ENCODE peak calls at places on chromosomes 6 and 20, in nine cellular contexts. I is neuronal stem cell; H is ovary; T is CD4-positive, alpha-beta memory T cell; K is pancreas; O is HL-60; B is right lobe of liver; Q is SJSA1; J is HCT116. L is an unnamed sample.

GRCh38 chr20:4483481-4483880 is 238.2 kb upstream of the PRND start:
- DNase-seq in J (no peak), H (no peak), O (no peak), Q (no peak), I (no peak), T (no peak), B (no peak), K (no peak), L (no peak)

GRCh38 chr6:156485145-156485544 is 292.0 kb upstream of the ARID1B start:
- DNase-seq in H (no peak), Q (no peak), B (no peak), J (no peak), T (no peak), I (no peak), K (no peak), O (no peak), L (no peak)

GRCh38 chr20:44228465-44229258 is 18.1 kb upstream of the OSER1 start:
- DNase-seq in O (no peak), B (no peak), H (no peak), J (no peak), K (no peak), Q (no peak), I (no peak), T (no peak), L (no peak)

GRCh38 chr6:12174878-12175277 is 115.3 kb upstream of the EDN1 start:
- DNase-seq in I (no peak), J (no peak), H (no peak), O (no peak), B (no peak), Q (no peak), K (no peak), T (no peak), L (no peak)

GRCh38 chr6:127879685-127880084 is 21.2 kb downstream of the THEMIS start:
- DNase-seq in I (peak; percentile 27), T (no peak), K (peak; percentile 20), B (no peak), J (no peak), O (no peak), H (peak; percentile 10), Q (no peak), L (peak; percentile 2)

GRCh38 chr6:41505084-41506049 is 40.8 kb upstream of the FOXP4 start:
- DNase-seq in J (no peak), I (no peak), T (no peak), B (peak; percentile 56), O (no peak), H (peak; percentile 94), Q (peak; percentile 96), K (peak; percentile 81), L (peak; percentile 73)

GRCh38 chr6:105592329-105592728 is 189.4 kb upstream of the PREP start:
- DNase-seq in B (no peak), Q (no peak), T (no peak), J (peak; percentile 60), K (no peak), H (no peak), O (no peak), I (no peak), L (no peak)

GRCh38 chr6:26500102-26500501 is at the start of gene BTN1A1:
- DNase-seq in T (no peak), J (no peak), I (no peak), Q (no peak), O (no peak), B (no peak), H (no peak), K (no peak), L (no peak)

GRCh38 chr20:5786930-5787826 is 37.0 kb downstream of the SHLD1 start:
- DNase-seq in O (no peak), K (no peak), H (peak; percentile 31), J (no peak), B (no peak), T (no peak), Q (no peak), I (no peak), L (peak; percentile 75)
- H3K4me3 ChIP-seq in O (no peak overlapping the region), K (no peak overlapping the region), H (no peak overlapping the region), J (no peak overlapping the region), B (no peak overlapping the region), T (no peak overlapping the region), Q (no peak overlapping the region), I (no peak overlapping the region), L (no peak overlapping the region)

DNA sequence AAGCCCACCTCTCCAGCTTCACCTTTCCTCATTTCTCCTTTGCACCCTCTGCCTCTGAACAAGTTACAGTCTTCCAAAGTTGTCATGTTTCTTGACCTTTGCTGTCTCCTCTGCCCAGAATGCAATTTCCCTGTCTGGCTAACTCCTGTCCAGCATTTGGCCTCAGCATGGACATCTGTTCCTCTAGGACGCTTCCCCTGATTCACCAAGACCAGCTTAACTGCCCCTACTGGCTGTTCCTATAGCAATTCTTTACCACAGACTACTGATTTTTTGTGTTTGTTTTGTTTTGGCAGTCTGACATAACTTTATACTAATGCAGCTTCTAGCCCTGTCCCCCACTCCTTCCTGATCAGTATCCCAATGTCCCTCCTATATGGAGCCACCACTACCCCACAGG is 13.4 kb downstream of the GNL1 start:
- DNase-seq in I (no peak), K (no peak), J (no peak), O (no peak), Q (no peak), H (no peak), B (no peak), T (no peak), L (no peak)
- H3K4me3 ChIP-seq in I (no peak overlapping the region), K (no peak overlapping the region), J (no peak overlapping the region), O (no peak overlapping the region), Q (no peak overlapping the region), H (no peak overlapping the region), B (no peak overlapping the region), T (peak overlapping the region; percentile 60), L (no peak overlapping the region)

GRCh38 chr6:137811121-137811911 is 55.7 kb upstream of the TNFAIP3 start:
- DNase-seq in T (peak; percentile 75), I (no peak), H (no peak), J (peak; percentile 55), Q (peak; percentile 89), B (peak; percentile 86), K (no peak), O (peak; percentile 93), L (peak; percentile 49)
- H3K4me3 ChIP-seq in T (peak overlapping the region; percentile 25), I (no peak overlapping the region), H (no peak overlapping the region), J (peak overlapping the region; percentile 26), Q (no peak overlapping the region), B (no peak overlapping the region), K (no peak overlapping the region), O (peak overlapping the region; percentile 19), L (no peak overlapping the region)

DNA sequence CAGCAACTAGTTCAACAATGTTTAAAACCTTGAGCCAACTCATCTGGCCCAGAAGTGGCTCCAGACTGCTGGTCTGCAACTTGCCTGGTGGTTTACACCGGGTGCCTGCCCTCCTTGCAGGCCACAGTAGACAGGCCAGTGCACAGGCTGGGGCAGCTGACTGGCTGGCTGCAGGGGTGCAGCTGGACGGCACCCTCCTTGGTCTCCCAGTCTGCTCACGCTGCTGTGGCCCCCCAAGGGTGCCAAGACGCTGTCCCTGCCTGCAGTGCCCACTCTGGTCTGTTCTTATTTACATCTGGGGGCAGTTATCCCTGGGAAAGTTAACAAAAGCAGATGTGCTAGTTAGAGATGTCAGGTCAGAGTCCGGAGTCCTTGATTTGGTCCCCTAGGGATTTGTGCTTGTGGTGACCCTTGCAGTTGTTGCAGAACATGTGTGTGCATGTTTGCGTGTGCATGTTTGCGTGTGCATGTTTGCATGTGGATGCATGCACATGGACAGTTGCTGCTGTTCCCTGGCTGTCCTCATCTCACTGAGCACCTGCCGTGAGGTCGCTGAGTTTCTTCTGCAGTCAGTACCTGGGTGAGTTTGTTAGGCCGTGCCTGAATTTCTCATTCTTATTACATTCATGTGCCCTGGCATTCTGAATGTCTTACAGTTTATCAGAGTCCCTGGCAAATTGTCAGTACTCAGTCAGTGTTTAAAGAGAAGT is 48.2 kb upstream of the IRF4 start:
- DNase-seq in K (no peak), O (no peak), Q (no peak), H (no peak), I (no peak), B (peak; percentile 18), J (no peak), T (no peak), L (no peak)
- H3K4me3 ChIP-seq in K (no peak overlapping the region), O (no peak overlapping the region), Q (no peak overlapping the region), H (no peak overlapping the region), I (no peak overlapping the region), B (no peak overlapping the region), J (no peak overlapping the region), T (no peak overlapping the region), L (no peak overlapping the region)

GRCh38 chr6:1315201-1315559 is 3.3 kb downstream of the FOXQ1 start:
- DNase-seq in K (no peak), H (no peak), B (no peak), O (no peak), I (no peak), J (no peak), T (no peak), Q (no peak), L (no peak)

GRCh38 chr6:1317302-1317815 is 5.5 kb downstream of the FOXQ1 start:
- DNase-seq in I (no peak), H (no peak), O (no peak), K (peak; percentile 75), B (no peak), Q (no peak), T (no peak), J (no peak), L (no peak)

GRCh38 chr6:1315560-1316386 is 3.9 kb downstream of the FOXQ1 start:
- DNase-seq in H (no peak), Q (no peak), B (no peak), K (no peak), T (no peak), J (no peak), I (no peak), O (no peak), L (no peak)

GRCh38 chr6:1318036-1318435 is 6.1 kb downstream of the FOXQ1 start:
- DNase-seq in K (no peak), I (no peak), J (no peak), O (no peak), H (no peak), B (no peak), T (no peak), Q (no peak), L (no peak)

GRCh38 chr6:1316482-1317220 is 4.8 kb downstream of the FOXQ1 start:
- DNase-seq in Q (no peak), T (no peak), J (no peak), O (no peak), B (peak; percentile 49), K (peak; percentile 82), H (no peak), I (no peak), L (peak; percentile 15)
- H3K4me3 ChIP-seq in Q (peak overlapping the region; percentile 47), T (peak overlapping the region; percentile 40), J (no peak overlapping the region), O (peak overlapping the region; percentile 27), B (peak overlapping the region; percentile 52), K (peak overlapping the region; percentile 26), H (peak overlapping the region; percentile 31), I (peak overlapping the region; percentile 4), L (no peak overlapping the region)

L was measured in thyroid gland.